ENCODE peak calls at places on chromosomes 2 and 18, in five cellular contexts. U, A, F, V and I are unnamed samples.
A peak's percentile ranks its signal among the peaks of the same experiment; 100 is the strongest.

GRCh38 chr2:98598781-98599428 is 9.4 kb downstream of the COA5 start:
- DNase-seq in A (no peak), F (no peak), U (no peak), V (no peak), I (no peak)

GRCh38 chr2:241230435-241230834 is 42.0 kb downstream of the ANO7 start:
- DNase-seq in U (no peak), F (no peak), V (no peak), A (no peak), I (no peak)

GRCh38 chr2:174631009-174631981 is 33.7 kb upstream of the WIPF1 start:
- DNase-seq in A (no peak), U (no peak), V (no peak), F (no peak), I (no peak)

GRCh38 chr18:40485318-40485717 is 1469.7 kb upstream of the PIK3C3 start:
- DNase-seq in A (no peak), F (no peak), U (no peak), V (no peak), I (no peak)

GRCh38 chr2:169828141-169828811 is 1.0 kb downstream of the UBR3 start:
- DNase-seq in U (no peak), V (peak; percentile 41), A (no peak), F (peak; percentile 62), I (peak; percentile 32)

GRCh38 chr2:24586955-24587354 is 95.9 kb downstream of the NCOA1 start:
- DNase-seq in V (no peak), U (no peak), F (no peak), A (no peak), I (no peak)

GRCh38 chr2:34998726-34999125 is 1356.9 kb upstream of the CRIM1 start:
- DNase-seq in V (no peak), U (no peak), F (no peak), A (no peak), I (no peak)

GRCh38 chr2:157536815-157537214 is 91.8 kb downstream of the ACVR1C start:
- DNase-seq in F (no peak), A (no peak), V (no peak), U (no peak), I (no peak)

GRCh38 chr2:212135739-212136138 is 402.9 kb downstream of the ERBB4 start:
- DNase-seq in U (no peak), V (no peak), A (no peak), F (no peak), I (peak; percentile 8)

GRCh38 chr2:235716875-235717496 is 223.1 kb downstream of the AGAP1 start:
- DNase-seq in V (no peak), U (no peak), A (no peak), F (no peak), I (no peak)

GRCh38 chr2:69932596-69932922 is 17.6 kb downstream of the MXD1 start:
- DNase-seq in A (no peak), F (no peak), V (no peak), U (no peak), I (no peak)

GRCh38 chr18:62526098-62527025 is 3.5 kb downstream of the ZCCHC2 start:
- DNase-seq in F (peak; percentile 93), V (peak; percentile 64), A (peak; percentile 69), U (no peak), I (peak; percentile 63)

GRCh38 chr18:2529154-2529553 is 42.2 kb downstream of the METTL4 start:
- DNase-seq in A (no peak), V (no peak), F (no peak), U (peak; percentile 68), I (no peak)

GRCh38 chr2:21800356-21800755 is 676.6 kb downstream of the TDRD15 start:
- DNase-seq in F (no peak), A (no peak), U (no peak), V (no peak), I (no peak)

GRCh38 chr2:14896280-14896679 is 263.8 kb downstream of the LRATD1 start:
- DNase-seq in A (no peak), U (no peak), V (no peak), F (no peak), I (no peak)

GRCh38 chr18:45920367-45920766 is 46.8 kb downstream of the EPG5 start:
- DNase-seq in A (peak; percentile 34), V (no peak), F (peak; percentile 88), U (peak; percentile 90), I (peak; percentile 76)

GRCh38 chr2:27223416-27223815 is 6.2 kb downstream of the CAD start:
- DNase-seq in A (no peak), U (no peak), F (no peak), V (no peak), I (no peak)

GRCh38 chr2:109247340-109247739 is 118.3 kb downstream of the SH3RF3 start:
- DNase-seq in U (no peak), F (no peak), V (no peak), A (no peak), I (no peak)
- H3K4me1 ChIP-seq in U (peaks cover 12% of the 10 kb centered on the region), F (peaks cover 12% of the 10 kb centered on the region), V (no peaks in the 10 kb centered on the region), A (no peaks in the 10 kb centered on the region), I (no peaks in the 10 kb centered on the region)

DNA sequence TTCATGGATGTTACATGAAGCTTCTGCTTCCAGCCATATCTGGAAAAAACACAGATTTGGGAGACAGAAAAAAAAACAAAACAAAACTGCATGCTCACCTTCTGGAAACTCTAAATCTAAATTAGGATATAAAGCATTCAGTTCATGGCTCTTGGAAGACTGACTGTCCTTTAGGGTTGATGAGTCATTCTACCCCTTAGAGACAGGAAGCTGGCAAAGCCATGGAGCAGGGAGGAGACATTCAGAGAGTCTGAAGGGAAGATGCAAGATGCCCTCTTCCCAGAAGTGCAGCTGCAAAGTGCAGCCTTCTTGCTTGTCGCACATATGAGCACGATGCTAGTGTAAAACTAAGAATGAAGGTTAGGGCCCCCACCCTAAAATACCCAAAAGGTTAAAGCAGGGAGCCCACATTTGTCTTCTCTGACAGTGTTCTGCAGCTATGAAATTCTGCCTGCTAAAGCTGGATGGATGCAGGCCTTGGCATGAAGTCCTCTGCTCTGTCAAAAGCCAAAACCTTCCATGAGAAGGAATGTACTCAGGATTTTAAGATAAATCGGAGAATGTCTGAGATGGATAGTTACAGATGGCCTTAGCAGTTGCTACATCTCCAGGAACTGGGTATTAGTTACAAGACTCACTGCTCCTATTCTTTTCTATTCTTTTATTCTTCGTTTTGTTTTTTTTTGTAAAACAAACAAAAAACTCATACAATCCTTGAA is 89.6 kb downstream of the POLE4 start:
- DNase-seq in A (no peak), V (no peak), F (no peak), U (no peak), I (no peak)
- H3K4me3 ChIP-seq in A (no peak overlapping the region), V (no peak overlapping the region), F (no peak overlapping the region), U (no peak overlapping the region), I (no peak overlapping the region)

GRCh38 chr2:197201874-197202273 is 108.7 kb downstream of the ANKRD44 start:
- DNase-seq in V (no peak), F (no peak), A (no peak), U (no peak), I (no peak)
- H3K4me1 ChIP-seq in V (peaks cover 90% of the 10 kb centered on the region), F (no peaks in the 10 kb centered on the region), A (peaks cover 31% of the 10 kb centered on the region), U (no peaks in the 10 kb centered on the region), I (peaks cover 8% of the 10 kb centered on the region)

GRCh38 chr2:17306219-17306618 is 212.0 kb downstream of the RAD51AP2 start:
- DNase-seq in F (no peak), V (no peak), A (no peak), U (no peak), I (no peak)
- H3K4me3 ChIP-seq in F (no peak overlapping the region), V (no peak overlapping the region), A (no peak overlapping the region), U (no peak overlapping the region), I (no peak overlapping the region)

GRCh38 chr2:119252186-119253113 is 28.8 kb downstream of the STEAP3 start:
- DNase-seq in V (no peak), F (no peak), A (no peak), U (no peak), I (no peak)
- H3K4me1 ChIP-seq in V (no peaks in the 10 kb centered on the region), F (no peaks in the 10 kb centered on the region), A (no peaks in the 10 kb centered on the region), U (peaks cover 32% of the 10 kb centered on the region), I (peaks cover 7% of the 10 kb centered on the region)

GRCh38 chr2:88452151-88452851 is at the start of gene FOXI3:
- DNase-seq in U (no peak), V (no peak), A (no peak), F (no peak), I (no peak)
- H3K4me3 ChIP-seq in U (peak within 1 kb of the TSS; percentile 17), V (peak within 1 kb of the TSS; percentile 52), A (peak within 1 kb of the TSS; percentile 52), F (no peak within 1 kb of the TSS), I (no peak within 1 kb of the TSS)